ENCODE peak calls at places on chromosomes 12 and 14, in six cellular contexts. B is A549, R is SK-N-SH, K is GM12878, G is Panc1, E is GM23338. F is an unnamed sample.

GRCh38 chr12:53345486-53346195 is 9.5 kb upstream of the SP7 start:
- DNase-seq in E (peak; percentile 63), B (no peak), G (no peak), K (no peak), R (peak; percentile 50), F (no peak)

GRCh38 chr12:109946505-109946904 is 46.4 kb downstream of the TCHP start:
- DNase-seq in K (no peak), E (peak; percentile 81), B (no peak), R (no peak), G (no peak), F (peak; percentile 39)

GRCh38 chr14:96698846-96699543 is 98.2 kb upstream of the VRK1 start:
- DNase-seq in G (no peak), E (no peak), K (peak; percentile 86), R (no peak), B (no peak), F (peak; percentile 9)

GRCh38 chr12:13727707-13728147 is 253.7 kb downstream of the GRIN2B start:
- DNase-seq in E (no peak), K (no peak), R (no peak), B (no peak), G (no peak), F (no peak)

GRCh38 chr14:105045710-105046326 is 19.4 kb downstream of the GPR132 start:
- DNase-seq in G (no peak), K (no peak), E (peak; percentile 95), R (peak; percentile 97), B (peak; percentile 91), F (peak; percentile 77)

GRCh38 chr14:82362452-82362851 is 828.8 kb upstream of the SEL1L start:
- DNase-seq in G (no peak), K (no peak), E (no peak), R (no peak), B (no peak), F (no peak)

GRCh38 chr12:40727774-40728483 is 35.7 kb downstream of the CNTN1 start:
- DNase-seq in E (no peak), R (peak; percentile 33), G (no peak), K (no peak), B (peak; percentile 63), F (no peak)

GRCh38 chr14:103550451-103551337 is 11.8 kb downstream of the BAG5 start:
- DNase-seq in G (no peak), E (no peak), B (no peak), K (no peak), R (peak; percentile 35), F (no peak)

GRCh38 chr14:64721391-64721791 is 17.2 kb downstream of the PLEKHG3 start:
- DNase-seq in G (no peak), E (no peak), B (no peak), R (no peak), K (no peak), F (no peak)

GRCh38 chr12:20527396-20528154 is 159.2 kb downstream of the PDE3A start:
- DNase-seq in K (no peak), B (peak; percentile 78), R (no peak), G (no peak), E (no peak), F (no peak)

GRCh38 chr14:52694761-52695480 is 437 bp downstream of the ERO1A start:
- DNase-seq in B (no peak), R (peak; percentile 63), E (peak; percentile 56), K (peak; percentile 60), G (no peak), F (no peak)

GRCh38 chr12:19095869-19096480 is 33.6 kb upstream of the PLEKHA5 start:
- DNase-seq in B (no peak), K (no peak), E (no peak), R (no peak), G (no peak), F (no peak)

GRCh38 chr14:96253140-96253539 is 2.9 kb upstream of the BDKRB1 start:
- DNase-seq in R (no peak), B (peak; percentile 64), K (no peak), E (no peak), G (no peak), F (no peak)

GRCh38 chr14:94827711-94828505 is 58.0 kb upstream of the GSC start:
- DNase-seq in R (no peak), E (no peak), B (no peak), K (no peak), G (no peak), F (no peak)

GRCh38 chr12:5138256-5138655 is 94.6 kb downstream of the KCNA5 start:
- DNase-seq in E (no peak), R (no peak), B (no peak), K (no peak), G (no peak), F (no peak)

GRCh38 chr12:57795354-57795753 is 12.8 kb downstream of the TSFM start:
- DNase-seq in G (no peak), B (no peak), K (no peak), R (no peak), E (no peak), F (no peak)

DNA sequence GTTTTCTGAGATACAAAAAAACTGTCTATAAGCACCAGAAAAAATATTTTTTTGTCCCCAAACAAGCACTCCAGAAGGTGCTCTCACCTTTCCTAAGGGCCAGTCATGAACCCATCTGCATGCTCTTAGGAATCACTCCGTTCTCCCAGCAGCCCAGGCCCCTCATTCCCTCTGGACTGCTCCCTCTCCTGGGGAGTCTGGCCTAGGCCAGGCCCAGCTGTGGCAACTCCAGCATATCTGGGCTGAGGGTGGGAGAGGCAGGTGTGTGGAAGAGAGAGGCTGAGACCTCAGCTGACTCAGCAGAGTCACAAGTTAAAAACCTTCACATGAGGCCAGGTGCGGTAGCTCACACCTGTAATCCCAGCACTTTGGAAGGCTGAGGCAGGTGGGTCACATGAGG is 54.6 kb downstream of the TRAFD1 start:
- DNase-seq in E (no peak), B (no peak), G (no peak), R (no peak), K (no peak), F (no peak)
- TF ChIP-seq CTCF in E (no peak), B (no peak), G (no peak), R (no peak), K (no peak), F (no peak)

DNA sequence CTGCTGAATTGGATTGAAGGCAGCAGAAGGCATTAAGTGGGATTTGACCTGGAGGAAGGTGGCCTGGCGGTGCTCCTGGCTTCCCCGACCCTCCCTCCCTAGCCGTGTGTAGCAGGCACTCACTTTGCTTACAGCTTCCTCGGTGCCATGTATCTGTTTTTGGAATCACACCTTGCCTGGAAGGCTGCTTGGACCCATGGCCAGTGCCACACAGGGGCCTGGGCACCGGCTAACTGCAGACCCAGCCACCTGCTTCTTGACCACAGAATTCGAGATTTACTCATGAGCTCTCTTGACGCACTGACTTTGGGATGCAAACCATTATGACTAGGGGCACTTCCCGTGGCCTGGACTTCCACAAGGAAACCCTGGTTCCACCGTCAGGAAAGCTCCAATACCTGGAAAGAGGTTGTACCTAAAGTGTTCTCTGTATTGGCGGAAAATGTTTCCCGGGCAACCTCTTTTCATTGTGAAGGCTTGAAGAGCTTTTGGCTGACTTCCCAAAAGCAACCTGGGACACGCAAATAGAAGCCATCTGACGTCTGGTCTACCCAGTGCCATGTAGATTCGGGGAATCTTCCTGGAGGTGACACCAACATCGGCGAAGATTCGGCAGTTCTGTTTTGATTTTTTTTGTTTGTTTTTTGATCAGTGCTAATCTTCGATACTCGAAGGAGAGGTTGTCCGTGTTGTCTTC is 125.6 kb upstream of the RTL1 start:
- DNase-seq in R (no peak), B (no peak), E (no peak), G (no peak), K (no peak), F (no peak)
- TF ChIP-seq REST in R (no peak), B (no peak), E (no peak), G (no peak), K (no peak), F (no peak)

GRCh38 chr14:50828738-50829471 is 2.1 kb downstream of the NIN start:
- DNase-seq in R (no peak), B (no peak), E (no peak), G (no peak), K (no peak), F (no peak)
- TF ChIP-seq CTCF in R (no peak), B (no peak), E (no peak), G (no peak), K (no peak), F (no peak)

DNA sequence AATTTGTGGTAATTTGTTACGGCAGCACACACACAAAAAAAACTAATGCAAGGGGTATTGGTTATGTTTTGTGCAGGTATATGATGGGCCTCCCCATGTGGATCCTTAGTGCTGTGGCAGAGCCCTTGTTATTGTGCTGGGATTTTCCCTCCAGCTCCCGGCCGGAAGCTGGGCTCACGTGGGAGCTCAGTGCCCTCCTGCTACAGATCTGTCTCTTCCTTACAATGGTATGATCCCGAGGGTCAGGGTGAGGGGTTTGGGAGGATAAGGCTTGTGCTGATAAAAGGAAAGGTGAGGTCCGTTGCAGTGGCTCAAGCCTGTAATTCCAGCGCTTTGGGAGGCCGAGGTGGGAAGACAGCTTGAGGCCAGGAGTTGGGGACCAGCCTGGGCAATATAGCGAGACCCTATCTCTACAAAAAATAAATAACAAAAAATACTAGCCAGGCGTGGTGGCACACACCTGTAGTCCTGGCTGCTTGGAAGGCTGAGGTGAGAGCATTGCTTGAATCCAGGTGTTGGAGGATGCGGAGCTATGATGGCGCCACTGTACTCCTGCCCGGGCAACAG is 861 bp upstream of the SLC48A1 start:
- DNase-seq in E (no peak), B (no peak), R (no peak), G (no peak), K (no peak), F (no peak)
- TF ChIP-seq REST in E (no peak), B (no peak), R (no peak), G (no peak), K (no peak), F (no peak)

DNA sequence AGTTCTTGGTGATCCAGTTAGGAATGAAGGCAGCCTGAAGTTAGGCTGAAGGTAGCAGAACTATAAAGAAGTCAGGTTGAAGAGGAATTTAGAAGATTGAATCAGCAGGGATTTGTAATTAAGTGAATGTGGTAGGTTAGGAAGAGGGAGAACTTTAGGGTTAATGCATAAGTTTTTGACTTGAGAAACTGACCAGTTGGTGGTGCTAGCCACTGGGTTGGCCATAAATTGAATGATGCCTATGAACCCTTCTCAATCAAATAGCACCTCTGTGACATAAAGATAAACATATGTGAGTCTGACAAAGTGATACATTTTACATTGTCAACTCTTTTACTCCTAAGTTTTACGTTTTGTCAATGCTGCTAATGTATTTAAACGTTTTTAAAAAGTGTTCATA is 290.6 kb upstream of the NAV3 start:
- DNase-seq in B (no peak), E (no peak), G (no peak), R (no peak), K (no peak), F (no peak)
- TF ChIP-seq CTCF in B (no peak), E (peak; percentile 55), G (no peak), R (no peak), K (no peak), F (no peak)

DNA sequence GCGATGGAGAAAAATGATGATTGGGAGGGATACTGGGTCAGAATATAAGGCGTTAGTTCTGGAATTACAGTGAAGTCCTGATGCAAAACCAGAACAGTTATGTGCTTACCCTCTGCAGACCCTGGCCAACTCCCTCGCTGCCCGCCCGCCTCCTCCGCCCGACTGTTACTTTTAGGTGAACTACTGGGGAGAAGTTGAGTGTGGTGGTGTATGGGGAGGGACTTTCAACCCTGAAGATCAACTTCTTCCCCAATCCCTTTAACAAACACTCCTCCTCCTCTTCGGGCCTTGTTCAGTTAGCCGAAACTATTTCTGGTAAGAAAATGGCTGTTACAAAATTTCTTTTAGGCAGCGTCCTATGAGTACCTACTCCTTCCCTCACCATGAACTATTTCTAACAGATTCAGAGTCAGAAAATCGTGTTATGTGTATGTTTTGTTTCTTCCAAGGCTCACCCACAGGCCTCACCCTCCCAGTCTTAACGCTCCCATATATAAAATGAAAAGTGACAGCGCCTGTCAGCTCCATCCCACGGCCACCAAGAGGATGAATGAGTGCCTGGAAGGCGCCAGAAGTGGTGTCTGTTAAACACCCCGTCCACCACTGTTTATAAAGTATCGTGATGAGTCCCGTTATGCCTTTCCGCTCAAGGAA is 1.3 kb downstream of the FBXO33 start:
- DNase-seq in E (no peak), R (no peak), K (no peak), B (no peak), G (no peak), F (no peak)
- TF ChIP-seq REST in E (no peak), R (no peak), K (no peak), B (no peak), G (no peak), F (no peak)

F was measured in HL-60.